ENCODE peak calls at places on chromosomes 13 and 19, in four cellular contexts. T is T47D; G is hepatocyte; V is activated T-cell treated with anti-CD3 and anti-CD28 coated beads, Interleukin-2, amount 50 U/mL, for 72 hours. E is an unnamed sample.
A peak's percentile ranks its signal among the peaks of the same experiment; 100 is the strongest.

GRCh38 chr13:42534785-42535184 is 39.2 kb upstream of the TNFSF11 start:
- DNase-seq in T (no peak), G (no peak), V (no peak), E (no peak)

GRCh38 chr19:20153281-20153680 is 13.7 kb upstream of the ZNF486 start:
- DNase-seq in T (peak; percentile 60), G (no peak), V (no peak), E (no peak)

GRCh38 chr19:27744926-27745844 is 1467.8 kb downstream of the UQCRFS1 start:
- DNase-seq in T (no peak), G (no peak), V (no peak), E (no peak)

GRCh38 chr13:33446821-33447481 is 161.4 kb upstream of the STARD13 start:
- DNase-seq in T (peak; percentile 95), G (peak; percentile 15), V (no peak), E (no peak)

GRCh38 chr19:30693179-30693578 is 321.0 kb downstream of the ZNF536 start:
- DNase-seq in T (no peak), G (no peak), V (no peak), E (no peak)

GRCh38 chr13:40116008-40116407 is 460.5 kb downstream of the COG6 start:
- DNase-seq in T (no peak), G (peak; percentile 84), V (peak; percentile 69), E (no peak)

GRCh38 chr19:55667511-55667910 is 7.5 kb upstream of the EPN1 start:
- DNase-seq in T (no peak), G (no peak), V (no peak), E (no peak)

GRCh38 chr19:17320435-17320834 is 11.1 kb downstream of the DDA1 start:
- DNase-seq in T (no peak), G (no peak), V (no peak), E (no peak)

GRCh38 chr13:47087841-47088240 is 191.0 kb upstream of the HTR2A start:
- DNase-seq in T (no peak), G (no peak), V (no peak), E (no peak)

GRCh38 chr19:44260695-44261446 is 1.2 kb downstream of the ZNF233 start:
- DNase-seq in T (no peak), G (no peak), V (no peak), E (no peak)

GRCh38 chr19:42297034-42297433 is 4.9 kb upstream of the PRR19 start:
- DNase-seq in T (no peak), G (no peak), V (no peak), E (no peak)

GRCh38 chr19:543912-544608 is at the start of gene GZMM:
- DNase-seq in T (no peak), G (no peak), V (peak; percentile 80), E (no peak)

GRCh38 chr13:28574617-28575142 is 79.8 kb upstream of the FLT1 start:
- DNase-seq in T (no peak), G (peak; percentile 70), V (peak; percentile 49), E (no peak)